ENCODE peak calls at places on chromosome 20, in eight cellular contexts. S is choroid plexus epithelial cell; D is Ammon's horn; K is renal cortical epithelial cell; T is thyroid gland; O is prostate gland; J is stimulated activated naive CD8-positive, alpha-beta T cell treated with anti-CD3 and anti-CD28 coated beads, Interleukin-15, Interleukin-2, amounts not matched to agents 100 U/mL and 50 U/mL, for 24 hours; U is EL. H is an unnamed sample.

GRCh38 chr20:31860431-31861345 is 9.6 kb downstream of the DUSP15 start:
- DNase-seq in K (peak), S (no peak), D (no peak), O (peak), J (no peak), U (peak), T (peak), H (no peak)

GRCh38 chr20:47451602-47451904 is 50.1 kb upstream of the NCOA3 start:
- DNase-seq in S (no peak), U (no peak), J (no peak), T (no peak), O (no peak), K (no peak), D (no peak), H (no peak)

GRCh38 chr20:38085031-38085430 is 51.5 kb downstream of the RPRD1B start:
- DNase-seq in O (no peak), U (no peak), T (no peak), D (no peak), S (no peak), J (no peak), K (no peak), H (no peak)

GRCh38 chr20:32437391-32438074 is 79.4 kb downstream of the ASXL1 start:
- DNase-seq in S (no peak), K (no peak), J (peak), T (no peak), U (no peak), O (no peak), D (no peak), H (no peak)

GRCh38 chr20:35579196-35579595 is 36.4 kb upstream of the SPAG4 start:
- DNase-seq in D (no peak), K (no peak), O (no peak), T (no peak), U (no peak), J (no peak), S (no peak), H (no peak)

GRCh38 chr20:63978319-63979220 is 872 bp downstream of the SAMD10 start:
- DNase-seq in O (peak), D (no peak), J (peak), U (peak), S (peak), K (peak), T (peak), H (peak)

GRCh38 chr20:17320456-17320855 is 93.6 kb downstream of the PCSK2 start:
- DNase-seq in O (no peak), J (no peak), U (no peak), K (no peak), S (no peak), D (no peak), T (no peak), H (no peak)

GRCh38 chr20:48604426-48604825 is 223.4 kb downstream of the PREX1 start:
- DNase-seq in D (no peak), K (no peak), O (no peak), T (no peak), J (no peak), S (no peak), U (no peak), H (no peak)

GRCh38 chr20:63414720-63415417 is 53.7 kb upstream of the CHRNA4 start:
- DNase-seq in T (no peak), D (no peak), K (no peak), S (no peak), O (no peak), U (no peak), J (no peak), H (no peak)

GRCh38 chr20:15740046-15740775 is 833.0 kb downstream of the KIF16B start:
- DNase-seq in J (no peak), K (no peak), T (no peak), D (no peak), O (no peak), U (no peak), S (no peak), H (no peak)

GRCh38 chr20:25600632-25601031 is 15.3 kb upstream of the NINL start:
- DNase-seq in K (peak), D (no peak), T (peak), O (no peak), J (no peak), S (peak), U (no peak), H (no peak)

GRCh38 chr20:50982372-50982771 is 23.8 kb downstream of the MOCS3 start:
- DNase-seq in J (peak), T (no peak), S (peak), U (peak), K (peak), O (peak), D (no peak), H (no peak)

GRCh38 chr20:10219452-10219791 is 792 bp downstream of the SNAP25 start:
- DNase-seq in J (peak), T (peak), K (no peak), S (peak), O (peak), D (peak), U (peak), H (peak)

GRCh38 chr20:34293589-34293988 is 9.6 kb downstream of the AHCY start:
- DNase-seq in T (no peak), U (no peak), S (no peak), J (no peak), D (no peak), O (no peak), K (no peak), H (peak)

GRCh38 chr20:60008130-60008808 is 50.0 kb downstream of the CDH26 start:
- DNase-seq in S (no peak), U (no peak), O (no peak), J (no peak), T (no peak), K (no peak), D (peak), H (no peak)

GRCh38 chr20:59933296-59933848 is at the start of gene SYCP2:
- DNase-seq in J (peak), O (peak), T (peak), S (peak), D (no peak), K (no peak), U (no peak), H (no peak)

GRCh38 chr20:64112691-64113443 is 5.5 kb upstream of the NPBWR2 start:
- DNase-seq in K (no peak), U (no peak), T (no peak), O (no peak), S (no peak), D (no peak), J (no peak), H (no peak)

GRCh38 chr20:25669826-25670422 is 26.7 kb downstream of the ZNF337 start:
- DNase-seq in O (no peak), U (peak), T (no peak), D (no peak), J (no peak), S (peak), K (peak), H (peak)

GRCh38 chr20:641516-641913 is 11.5 kb downstream of the SRXN1 start:
- DNase-seq in O (no peak), K (peak), J (no peak), S (no peak), U (no peak), D (no peak), T (no peak), H (peak)

GRCh38 chr20:52676282-52676995 is 295.7 kb upstream of the TSHZ2 start:
- DNase-seq in S (no peak), J (no peak), U (no peak), K (no peak), O (no peak), D (no peak), T (no peak), H (no peak)

GRCh38 chr20:47317127-47317895 is 39.2 kb downstream of the ZMYND8 start:
- DNase-seq in J (peak), K (peak), D (peak), U (peak), S (peak), O (peak), T (peak), H (peak)

GRCh38 chr20:19757973-19758887 is at the start of gene RIN2:
- DNase-seq in D (peak), J (peak), S (peak), K (peak), O (peak), U (peak), T (peak), H (peak)

GRCh38 chr20:62804632-62805364 is at the start of gene OGFR:
- DNase-seq in S (peak), J (peak), T (peak), K (no peak), D (peak), O (peak), U (peak), H (peak)

GRCh38 chr20:52096117-52096516 is 95.5 kb downstream of the ZFP64 start:
- DNase-seq in D (no peak), T (no peak), O (no peak), K (no peak), U (no peak), S (no peak), J (no peak), H (no peak)

GRCh38 chr20:38357653-38358207 is 11.4 kb downstream of the LBP start:
- DNase-seq in K (no peak), J (peak), T (no peak), O (no peak), D (no peak), U (peak), S (no peak), H (no peak)

H was measured in endothelial cell.